ENCODE peak calls at places on chromosomes 11 and 22, in six cellular contexts. M is HepG2, Q is GM12878, Z is K562, K is HCT116, B is H1. N is an unnamed sample.

GRCh38 chr22:39434243-39434653 is 22.6 kb upstream of the MGAT3 start:
- DNase-seq in M (no peak), Q (no peak), Z (no peak), K (no peak), B (no peak), N (no peak)

GRCh38 chr11:3807856-3808845 is at the start of gene PGAP2:
- DNase-seq in M (peak; percentile 61), Q (no peak), Z (peak; percentile 85), K (peak; percentile 61), B (peak; percentile 90), N (peak; percentile 72)

GRCh38 chr11:34214961-34215805 is 109.8 kb downstream of the NAT10 start:
- DNase-seq in M (no peak), Q (no peak), Z (no peak), K (peak; percentile 47), B (no peak), N (no peak)

GRCh38 chr22:32323513-32324164 is 34.0 kb upstream of the RFPL3 start:
- DNase-seq in M (no peak), Q (no peak), Z (no peak), K (no peak), B (peak; percentile 41), N (no peak)

GRCh38 chr11:10805741-10806140 is 3.0 kb downstream of the EIF4G2 start:
- DNase-seq in M (no peak), Q (no peak), Z (no peak), K (no peak), B (no peak), N (no peak)

GRCh38 chr11:92357344-92357743 is 132.7 kb downstream of the FAT3 start:
- DNase-seq in M (peak; percentile 5), Q (no peak), Z (no peak), K (no peak), B (no peak), N (no peak)

GRCh38 chr22:41359376-41359775 is 22.4 kb upstream of the TEF start:
- DNase-seq in M (no peak), Q (no peak), Z (no peak), K (no peak), B (no peak), N (no peak)

GRCh38 chr11:96567193-96567592 is 177.4 kb downstream of the JRKL start:
- DNase-seq in M (no peak), Q (no peak), Z (no peak), K (no peak), B (no peak), N (no peak)

GRCh38 chr11:91932151-91932821 is 292.3 kb upstream of the FAT3 start:
- DNase-seq in M (no peak), Q (no peak), Z (no peak), K (no peak), B (no peak), N (no peak)

GRCh38 chr11:35992551-35992950 is 48.7 kb downstream of the LDLRAD3 start:
- DNase-seq in M (no peak), Q (no peak), Z (no peak), K (no peak), B (no peak), N (no peak)

GRCh38 chr22:44572414-44573207 is 74.6 kb upstream of the RTL6 start:
- DNase-seq in M (no peak), Q (no peak), Z (no peak), K (no peak), B (no peak), N (no peak)

GRCh38 chr11:123308077-123308476 is 113.0 kb upstream of the CLMP start:
- DNase-seq in M (no peak), Q (peak; percentile 19), Z (no peak), K (no peak), B (no peak), N (no peak)

GRCh38 chr22:37331034-37331428 is 48.7 kb downstream of the CYTH4 start:
- DNase-seq in M (no peak), Q (no peak), Z (peak; percentile 26), K (no peak), B (no peak), N (no peak)

GRCh38 chr11:109140857-109141515 is 281.0 kb upstream of the C11orf87 start:
- DNase-seq in M (no peak), Q (no peak), Z (no peak), K (no peak), B (no peak), N (no peak)

GRCh38 chr11:116137753-116138152 is 633.5 kb upstream of the CADM1 start:
- DNase-seq in M (no peak), Q (no peak), Z (no peak), K (no peak), B (peak; percentile 22), N (no peak)

GRCh38 chr11:46105902-46106301 is 15.4 kb downstream of the PHF21A start:
- DNase-seq in M (no peak), Q (no peak), Z (no peak), K (no peak), B (no peak), N (no peak)

GRCh38 chr11:133697603-133698002 is 147.7 kb downstream of the SPATA19 start:
- DNase-seq in M (no peak), Q (no peak), Z (no peak), K (no peak), B (peak; percentile 27), N (no peak)

GRCh38 chr11:65419460-65419772 is 3.2 kb upstream of the NEAT1 start:
- DNase-seq in M (no peak), Q (no peak), Z (no peak), K (no peak), B (no peak), N (no peak)

GRCh38 chr22:49749885-49750510 is 77.7 kb downstream of the BRD1 start:
- DNase-seq in M (no peak), Q (no peak), Z (peak; percentile 2), K (no peak), B (no peak), N (no peak)
- TF ChIP-seq ZNF274 in M (no peak), Q (no peak), Z (no peak), K (no peak), B (no peak), N (no peak)

DNA sequence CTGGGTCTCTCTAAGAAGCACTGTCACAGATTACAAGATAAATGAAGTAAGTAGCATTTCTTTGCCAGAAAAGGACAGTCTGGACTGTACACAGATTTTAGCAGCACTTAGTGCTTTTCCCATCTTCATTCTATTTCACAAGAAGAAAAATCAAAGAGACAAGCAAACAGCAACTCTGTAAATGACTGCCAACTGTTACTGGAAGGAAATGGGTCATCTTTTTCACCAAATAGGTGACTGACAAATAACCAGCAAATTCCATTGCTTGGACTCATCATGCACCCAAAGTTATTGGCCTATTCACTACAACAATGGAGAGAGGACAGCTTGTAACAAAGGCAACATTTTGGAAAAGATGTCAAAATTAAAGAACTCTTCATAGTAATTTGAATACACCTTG is 28.9 kb upstream of the CARD18 start:
- DNase-seq in M (no peak), Q (no peak), Z (no peak), K (no peak), B (no peak), N (no peak)
- TF ChIP-seq ZNF274 in M (no peak), Q (no peak), Z (no peak), K (no peak), B (no peak), N (no peak)

DNA sequence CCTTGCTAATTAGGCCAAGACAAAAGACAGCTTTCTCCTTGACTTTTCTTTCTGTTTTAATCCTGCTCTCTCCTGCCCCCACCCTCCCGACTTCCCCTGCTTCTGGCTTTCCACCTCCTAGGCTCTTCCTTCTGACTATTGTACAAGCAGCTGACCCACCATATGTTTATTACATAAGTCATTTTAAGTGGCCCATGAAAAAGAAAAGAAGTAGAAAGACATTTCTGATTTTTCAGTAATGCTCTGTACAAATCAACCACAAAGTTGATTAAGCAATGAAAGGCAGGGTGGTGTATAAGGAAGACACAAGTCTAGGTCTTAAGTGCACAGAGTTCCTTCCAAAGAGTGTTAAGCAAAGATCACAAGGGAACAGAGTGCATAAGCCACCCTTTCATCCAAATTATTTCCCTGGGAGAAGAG is 18.2 kb downstream of the JAML start:
- DNase-seq in M (no peak), Q (no peak), Z (no peak), K (no peak), B (no peak), N (no peak)
- TF ChIP-seq ZNF274 in M (no peak), Q (no peak), Z (no peak), K (no peak), B (no peak), N (no peak)

DNA sequence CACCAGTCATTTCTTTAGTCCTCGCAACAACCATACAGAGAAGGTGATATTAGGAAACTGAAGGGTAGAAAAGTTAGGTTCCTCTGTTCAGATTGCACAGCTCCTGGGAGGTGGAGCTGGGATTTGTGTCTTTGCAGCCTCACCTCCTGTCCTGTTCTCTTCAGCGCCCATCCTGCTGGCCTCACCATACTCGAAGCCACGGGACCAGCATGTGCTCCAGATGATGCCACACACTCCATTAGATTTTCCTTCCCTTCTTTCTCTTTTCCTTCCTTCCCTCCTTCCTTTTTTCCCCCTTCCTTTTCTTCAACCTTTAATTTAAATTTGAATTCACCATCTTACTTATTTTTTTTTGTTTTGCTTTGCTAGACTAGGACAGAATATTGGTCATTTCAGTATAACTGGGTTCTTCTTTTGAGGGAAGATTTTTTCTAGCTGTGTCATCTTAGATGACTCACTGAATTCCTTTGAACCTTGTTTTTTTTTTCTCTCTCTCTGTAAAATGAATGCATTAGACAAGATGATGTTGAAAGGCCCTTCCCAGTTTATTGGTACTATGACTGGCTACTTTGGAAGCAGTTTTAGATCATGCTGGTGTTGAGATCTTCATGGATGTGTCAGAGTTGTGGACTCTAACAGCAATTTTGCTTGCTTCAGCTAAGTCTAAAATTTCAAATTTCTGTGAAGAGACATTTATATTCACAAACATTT is 662.5 kb upstream of the TENM4 start:
- DNase-seq in M (peak; percentile 15), Q (no peak), Z (no peak), K (no peak), B (no peak), N (no peak)
- TF ChIP-seq ZNF274 in M (no peak), Q (no peak), Z (no peak), K (no peak), B (no peak), N (no peak)

DNA sequence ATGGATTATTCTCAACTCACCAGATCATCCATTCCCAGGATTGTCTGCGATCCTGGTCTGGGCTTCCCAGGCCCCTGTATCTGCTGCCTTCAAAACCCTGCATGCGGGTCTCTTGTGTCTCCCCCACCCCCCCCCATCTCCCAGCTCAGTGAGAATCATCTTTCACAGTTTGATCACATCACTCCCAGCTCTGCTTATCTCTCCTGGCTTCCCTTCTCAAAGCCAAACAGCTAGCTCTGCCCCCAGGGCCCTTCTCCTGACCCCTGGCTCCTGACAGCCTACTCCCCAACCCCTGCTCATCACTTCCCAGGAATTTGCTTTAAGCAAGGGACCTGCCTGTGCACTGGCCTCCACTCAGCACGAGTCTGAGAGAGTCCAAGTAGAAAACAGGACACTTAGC is 342.7 kb downstream of the TENM4 start:
- DNase-seq in M (no peak), Q (no peak), Z (no peak), K (no peak), B (no peak), N (no peak)
- TF ChIP-seq ZNF274 in M (no peak), Q (no peak), Z (no peak), K (no peak), B (no peak), N (no peak)

GRCh38 chr11:26276798-26277424 is 55.0 kb upstream of the ANO3 start:
- DNase-seq in M (peak; percentile 38), Q (no peak), Z (peak; percentile 13), K (peak; percentile 21), B (peak; percentile 79), N (peak; percentile 48)
- TF ChIP-seq ZNF274 in M (no peak), Q (no peak), Z (no peak), K (no peak), B (no peak), N (no peak)

N was measured in NT2/D1.